ENCODE peak calls at places on chromosomes 13 and 19, in ten cellular contexts. D is A549, A is breast epithelium, Q is Peyer's patch, G is IMR-90, I is testis, E is uterus, Z is ovary, W is body of pancreas, C is right lobe of liver. Y is an unnamed sample. For H3K4me1, the result is how much of the 10 kb centered on the place peaks cover.

GRCh38 chr13:96958286-96958891 is 35.9 kb downstream of the OXGR1 start:
- DNase-seq in D (peak), A (no peak), Q (no peak), G (peak), I (peak), E (no peak), Z (no peak), W (peak), C (no peak), Y (no peak)

GRCh38 chr19:34145741-34146202 is 26.5 kb upstream of the LSM14A start:
- DNase-seq in D (peak), A (no peak), Q (peak), G (peak), I (peak), E (peak), Z (peak), W (peak), C (no peak), Y (no peak)

GRCh38 chr13:48234652-48235099 is 1.7 kb downstream of the ITM2B start:
- DNase-seq in D (no peak), A (no peak), Q (no peak), G (no peak), I (no peak), E (no peak), Z (no peak), W (no peak), C (no peak), Y (no peak)

GRCh38 chr13:100646030-100646673 is 28.4 kb downstream of the TMTC4 start:
- DNase-seq in D (peak), A (no peak), Q (no peak), G (peak), I (peak), E (no peak), Z (no peak), W (peak), C (no peak), Y (no peak)

GRCh38 chr19:38434549-38435051 is 1.1 kb downstream of the RYR1 start:
- DNase-seq in D (no peak), A (no peak), Q (no peak), G (no peak), I (no peak), E (no peak), Z (no peak), W (no peak), C (no peak), Y (no peak)

GRCh38 chr13:91667486-91667885 is 269.1 kb downstream of the GPC5 start:
- DNase-seq in D (no peak), A (no peak), Q (no peak), G (no peak), I (no peak), E (no peak), Z (no peak), W (no peak), C (no peak), Y (no peak)

GRCh38 chr19:6761053-6761676 is 6.1 kb downstream of the SH2D3A start:
- DNase-seq in D (peak), A (no peak), Q (no peak), G (no peak), I (peak), E (no peak), Z (no peak), W (no peak), C (no peak), Y (no peak)

GRCh38 chr13:20441879-20442278 is 83.8 kb downstream of the CRYL1 start:
- DNase-seq in D (no peak), A (no peak), Q (no peak), G (peak), I (peak), E (no peak), Z (no peak), W (no peak), C (no peak), Y (no peak)

GRCh38 chr13:51943721-51944120 is 67.5 kb downstream of the ATP7B start:
- DNase-seq in D (no peak), A (no peak), Q (no peak), G (no peak), I (no peak), E (no peak), Z (no peak), W (no peak), C (no peak), Y (no peak)

GRCh38 chr19:45954132-45954531 is 19.5 kb downstream of the NOVA2 start:
- DNase-seq in D (no peak), A (no peak), Q (no peak), G (no peak), I (no peak), E (no peak), Z (no peak), W (no peak), C (no peak), Y (no peak)

GRCh38 chr19:30881986-30882385 is 467.2 kb downstream of the TSHZ3 start:
- DNase-seq in D (no peak), A (no peak), Q (no peak), G (no peak), I (no peak), E (no peak), Z (no peak), W (no peak), C (no peak), Y (no peak)

GRCh38 chr19:55912916-55913315 is 19.2 kb downstream of the NLRP13 start:
- DNase-seq in D (no peak), A (no peak), Q (no peak), G (no peak), I (no peak), E (no peak), Z (no peak), W (no peak), C (no peak), Y (no peak)

GRCh38 chr19:5693195-5694166 is 3.4 kb downstream of the RPL36 start:
- DNase-seq in D (no peak), A (no peak), Q (no peak), G (no peak), I (no peak), E (no peak), Z (no peak), W (no peak), C (no peak), Y (no peak)

GRCh38 chr19:13228561-13228960 is 78.3 kb downstream of the IER2 start:
- DNase-seq in D (peak), A (no peak), Q (no peak), G (no peak), I (no peak), E (no peak), Z (no peak), W (no peak), C (no peak), Y (no peak)

GRCh38 chr13:27961227-27962085 is 7.7 kb downstream of the CDX2 start:
- DNase-seq in D (no peak), A (no peak), Q (no peak), G (no peak), I (no peak), E (no peak), Z (no peak), W (no peak), C (peak), Y (no peak)

GRCh38 chr19:47582320-47582909 is 9.5 kb upstream of the ZNF541 start:
- DNase-seq in D (no peak), A (no peak), Q (no peak), G (peak), I (peak), E (no peak), Z (no peak), W (no peak), C (no peak), Y (no peak)

GRCh38 chr19:46035986-46036744 is 4.6 kb downstream of the IGFL4 start:
- DNase-seq in D (no peak), A (no peak), Q (no peak), G (no peak), I (no peak), E (no peak), Z (no peak), W (no peak), C (no peak), Y (no peak)

GRCh38 chr13:29497137-29497654 is 98.3 kb downstream of the SLC7A1 start:
- DNase-seq in D (no peak), A (no peak), Q (no peak), G (peak), I (peak), E (no peak), Z (peak), W (peak), C (no peak), Y (peak)

GRCh38 chr13:90622547-90622946 is 724.9 kb upstream of the MIR17HG start:
- DNase-seq in D (no peak), A (no peak), Q (no peak), G (no peak), I (no peak), E (no peak), Z (no peak), W (no peak), C (no peak), Y (no peak)

GRCh38 chr19:15180451-15181390 is 20.1 kb downstream of the NOTCH3 start:
- DNase-seq in D (no peak), A (no peak), Q (peak), G (no peak), I (peak), E (no peak), Z (no peak), W (peak), C (no peak), Y (no peak)

GRCh38 chr19:45558399-45558878 is 26.2 kb downstream of the OPA3 start:
- DNase-seq in D (peak), A (no peak), Q (peak), G (peak), I (peak), E (no peak), Z (no peak), W (peak), C (no peak), Y (peak)

GRCh38 chr13:44815507-44816074 is 173.7 kb downstream of the NUFIP1 start:
- DNase-seq in D (peak), A (peak), Q (no peak), G (peak), I (peak), E (peak), Z (peak), W (peak), C (no peak), Y (no peak)

GRCh38 chr19:32798201-32798600 is 71.4 kb downstream of the SLC7A9 start:
- DNase-seq in D (no peak), A (no peak), Q (no peak), G (no peak), I (no peak), E (no peak), Z (no peak), W (no peak), C (no peak), Y (no peak)

GRCh38 chr19:3055741-3056453 is 6.4 kb downstream of the TLE5 start:
- DNase-seq in D (peak), A (peak), Q (no peak), G (no peak), I (no peak), E (peak), Z (peak), W (peak), C (no peak), Y (no peak)

GRCh38 chr19:20359933-20360720 is 193.1 kb downstream of the ZNF486 start:
- DNase-seq in D (no peak), A (no peak), Q (no peak), G (no peak), I (peak), E (no peak), Z (no peak), W (peak), C (no peak), Y (no peak)

GRCh38 chr19:43495082-43495481 is 9.5 kb downstream of the PHLDB3 start:
- DNase-seq in D (no peak), A (no peak), Q (no peak), G (no peak), I (no peak), E (no peak), Z (no peak), W (no peak), C (no peak), Y (no peak)

GRCh38 chr19:10431943-10432735 is 11.8 kb downstream of the PDE4A start:
- DNase-seq in D (no peak), A (no peak), Q (peak), G (no peak), I (peak), E (no peak), Z (no peak), W (peak), C (peak), Y (peak)

GRCh38 chr19:5107432-5108122 is 138.7 kb downstream of the KDM4B start:
- DNase-seq in D (no peak), A (no peak), Q (no peak), G (no peak), I (no peak), E (no peak), Z (no peak), W (no peak), C (no peak), Y (peak)

DNA sequence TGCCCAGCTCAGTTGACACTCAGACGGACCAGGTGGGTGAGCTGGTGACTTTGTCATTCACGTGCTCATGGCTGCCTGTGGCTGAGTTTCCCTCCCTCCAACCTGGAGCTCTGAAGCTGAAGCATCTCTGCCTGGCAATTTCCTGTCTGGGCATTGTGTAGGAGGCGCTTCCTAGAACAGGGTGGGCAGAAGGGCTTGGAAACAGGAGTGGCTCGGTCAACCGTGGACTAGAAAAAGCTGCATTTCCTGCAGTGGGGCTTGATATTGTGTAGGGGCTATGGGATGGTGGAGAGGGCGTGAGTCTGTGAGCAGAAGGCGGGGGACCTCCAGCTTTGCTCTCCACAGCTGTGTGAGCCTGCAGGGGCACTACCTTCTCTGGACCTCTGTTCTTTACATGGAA is 278.3 kb downstream of the TEX29 start:
- DNase-seq in D (no peak), A (no peak), Q (no peak), G (no peak), I (no peak), E (no peak), Z (no peak), W (no peak), C (no peak), Y (no peak)
- TF ChIP-seq POLR2A in D (no peak), A (no peak), Q (no peak), G (no peak), I (no peak), E (no peak), Z (no peak), W (no peak), C (no peak), Y (no peak)

DNA sequence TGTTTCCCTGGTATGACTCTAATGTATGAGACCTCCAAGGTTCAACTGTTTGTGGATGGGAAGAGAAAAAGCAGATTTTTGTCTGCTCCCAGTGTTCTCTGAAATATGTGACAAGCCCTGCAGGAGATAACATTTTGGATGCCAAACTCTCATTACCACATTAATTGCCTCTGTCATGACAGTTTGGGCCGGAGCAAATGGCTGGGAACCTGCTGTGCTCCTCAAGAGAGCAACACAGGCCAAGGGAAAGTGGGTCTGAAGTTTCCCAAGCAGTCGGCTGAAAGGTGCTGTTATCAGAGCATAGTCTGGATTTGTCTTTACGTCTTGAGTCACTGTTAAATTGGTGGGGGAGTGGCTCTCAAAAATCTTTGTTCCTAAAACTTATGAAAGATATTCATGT is 844.6 kb downstream of the PCDH17 start:
- DNase-seq in D (no peak), A (no peak), Q (no peak), G (no peak), I (no peak), E (no peak), Z (no peak), W (no peak), C (no peak), Y (no peak)
- H3K4me3 ChIP-seq in D (no peak), A (no peak), Q (no peak), G (no peak), I (no peak), E (no peak), Z (no peak), W (no peak), C (no peak), Y (no peak)

DNA sequence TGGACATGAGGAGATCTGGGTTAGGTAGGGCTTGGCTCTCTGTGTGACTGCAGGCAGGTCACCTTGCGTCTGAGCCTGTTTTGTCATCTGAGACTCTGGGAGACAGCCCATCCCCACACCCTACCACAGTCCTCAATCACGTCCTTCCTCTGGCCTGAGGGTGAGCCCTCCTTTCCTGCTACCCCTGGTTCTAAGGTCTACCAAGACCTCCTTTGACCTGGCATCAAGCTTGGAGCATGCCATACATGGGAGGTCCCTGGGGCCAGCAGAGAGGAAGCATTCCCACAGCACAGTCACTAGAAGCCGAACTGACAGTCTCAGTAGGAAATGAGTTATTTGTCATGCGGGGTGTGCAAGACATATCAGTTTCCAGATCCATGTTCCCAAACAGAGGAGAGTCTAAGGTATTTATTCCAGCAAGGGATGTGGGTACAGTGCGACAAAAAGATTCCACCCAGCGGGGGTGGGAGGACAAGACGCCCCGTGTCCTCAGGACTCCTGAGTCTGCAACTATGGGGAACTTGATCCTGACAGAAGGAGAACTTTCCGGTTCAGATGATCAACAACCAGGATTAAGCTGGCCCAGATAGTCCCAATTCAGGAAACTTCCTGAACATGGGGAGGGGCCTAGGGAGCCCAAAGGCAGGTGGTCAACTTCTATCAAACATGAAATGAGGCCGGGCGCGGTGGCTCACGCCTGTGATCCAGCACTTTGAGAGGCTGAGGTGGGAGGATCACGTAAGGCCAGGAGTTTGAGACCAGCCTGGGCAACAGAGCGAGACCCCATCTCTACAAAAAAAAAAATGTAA is 9.5 kb downstream of the ARRDC2 start:
- DNase-seq in D (no peak), A (no peak), Q (no peak), G (no peak), I (no peak), E (no peak), Z (no peak), W (no peak), C (no peak), Y (no peak)
- H3K4me1 ChIP-seq in D (under half), A (under half), Q (under half), G (under half), I (under half), E (under half), Z (under half), W (under half), C (under half), Y (half or more)

GRCh38 chr13:32538621-32539246 is at the start of gene N4BP2L2:
- DNase-seq in D (peak), A (peak), Q (peak), G (peak), I (peak), E (peak), Z (peak), W (peak), C (peak), Y (peak)
- TF ChIP-seq POLR2A in D (no peak), A (peak), Q (no peak), G (peak), I (no peak), E (peak), Z (peak), W (no peak), C (peak), Y (no peak)

GRCh38 chr19:7862413-7862951 is 11.7 kb downstream of the PRR36 start:
- DNase-seq in D (peak), A (no peak), Q (peak), G (peak), I (peak), E (no peak), Z (peak), W (peak), C (peak), Y (peak)

GRCh38 chr19:7864719-7865074 is 9.5 kb downstream of the PRR36 start:
- DNase-seq in D (no peak), A (no peak), Q (no peak), G (no peak), I (no peak), E (no peak), Z (peak), W (no peak), C (no peak), Y (no peak)

GRCh38 chr19:7863971-7864718 is 10.0 kb downstream of the PRR36 start:
- DNase-seq in D (no peak), A (no peak), Q (no peak), G (no peak), I (no peak), E (no peak), Z (peak), W (no peak), C (no peak), Y (no peak)

GRCh38 chr19:7861619-7862412 is 12.4 kb downstream of the PRR36 start:
- DNase-seq in D (no peak), A (no peak), Q (no peak), G (no peak), I (no peak), E (no peak), Z (no peak), W (no peak), C (no peak), Y (no peak)

DNA sequence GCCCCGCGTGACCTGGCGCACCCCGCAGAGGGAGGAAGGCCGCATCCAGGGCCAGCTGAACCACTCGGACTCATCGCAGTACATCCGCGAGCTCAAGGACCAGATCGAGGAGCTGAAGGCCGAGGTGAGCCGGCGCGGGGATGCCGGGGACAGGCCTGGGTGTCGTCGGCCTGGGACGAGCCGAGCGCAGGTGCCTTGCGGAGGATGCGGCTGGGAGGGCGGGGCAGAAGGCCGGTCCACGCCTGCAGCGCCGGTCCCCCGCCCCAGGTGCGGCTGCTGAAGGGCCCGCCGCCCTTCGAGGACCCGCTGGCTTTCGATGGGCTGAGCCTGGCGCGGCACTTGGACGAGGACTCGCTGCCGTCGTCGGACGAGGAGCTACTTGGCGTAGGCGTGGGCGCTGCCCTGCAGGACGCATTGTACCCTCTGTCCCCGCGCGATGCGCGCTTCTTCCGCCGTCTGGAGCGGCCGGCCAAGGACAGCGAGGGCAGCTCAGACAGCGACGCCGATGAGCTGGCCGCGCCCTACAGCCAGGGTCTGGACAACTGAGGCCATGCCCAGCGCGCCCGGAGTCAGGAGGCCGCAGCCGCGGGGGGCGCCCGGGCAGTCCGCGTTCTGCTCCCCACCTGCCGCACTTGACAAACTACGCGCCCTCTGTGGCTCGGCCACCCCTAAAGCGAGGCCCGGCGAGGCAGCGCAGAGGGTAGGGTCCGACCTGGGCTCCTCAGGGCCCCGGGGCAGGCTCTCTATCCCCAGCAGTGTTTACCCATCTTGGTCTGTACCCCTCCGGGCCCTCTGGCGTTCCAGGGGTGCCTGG is 10.8 kb downstream of the PRR36 start:
- DNase-seq in D (no peak), A (no peak), Q (no peak), G (no peak), I (no peak), E (no peak), Z (peak), W (no peak), C (no peak), Y (no peak)
- H3K4me3 ChIP-seq in D (no peak), A (no peak), Q (peak), G (no peak), I (peak), E (no peak), Z (no peak), W (no peak), C (no peak), Y (no peak)

Y was measured in heart left ventricle.